ENCODE peak calls at places on chromosome 20, in nine cellular contexts. R is tibial nerve; P is CD8-positive, alpha-beta memory T cell; C is stomach; D is tibial artery; U is bronchial epithelial cell; K is psoas muscle; H is ovary; L is dorsolateral prefrontal cortex. J is an unnamed sample. For H3K27me3, the result is how much of the 10 kb centered on the place peaks cover.

GRCh38 chr20:24034820-24035219 is 46.2 kb upstream of the GGTLC1 start:
- DNase-seq in R (no peak), P (no peak), C (no peak), D (no peak), U (peak), K (no peak), H (no peak), L (no peak), J (no peak)

GRCh38 chr20:64153861-64154589 is 10.2 kb upstream of the MYT1 start:
- DNase-seq in R (no peak), P (no peak), C (no peak), D (no peak), U (no peak), K (no peak), H (no peak), L (no peak), J (no peak)

GRCh38 chr20:38286586-38287502 is 17.1 kb upstream of the BPI start:
- DNase-seq in R (no peak), P (no peak), C (no peak), D (no peak), U (no peak), K (no peak), H (no peak), L (peak), J (no peak)

GRCh38 chr20:17177341-17177740 is 49.5 kb upstream of the PCSK2 start:
- DNase-seq in R (no peak), P (no peak), C (no peak), D (no peak), U (no peak), K (no peak), H (peak), L (no peak), J (no peak)

GRCh38 chr20:53865905-53866786 is 204.2 kb downstream of the BCAS1 start:
- DNase-seq in R (peak), P (no peak), C (peak), D (no peak), U (peak), K (no peak), H (peak), L (no peak), J (no peak)

GRCh38 chr20:38059832-38060231 is 26.3 kb downstream of the RPRD1B start:
- DNase-seq in R (no peak), P (no peak), C (peak), D (no peak), U (peak), K (no peak), H (no peak), L (no peak), J (no peak)

GRCh38 chr20:45967551-45968080 is 4.4 kb downstream of the ZNF335 start:
- DNase-seq in R (no peak), P (no peak), C (no peak), D (no peak), U (no peak), K (no peak), H (no peak), L (no peak), J (no peak)

GRCh38 chr20:45878076-45878731 is 2.8 kb upstream of the ZSWIM1 start:
- DNase-seq in R (no peak), P (no peak), C (no peak), D (no peak), U (no peak), K (no peak), H (peak), L (no peak), J (no peak)

GRCh38 chr20:16293590-16293989 is 279.7 kb downstream of the KIF16B start:
- DNase-seq in R (no peak), P (no peak), C (no peak), D (no peak), U (peak), K (no peak), H (no peak), L (no peak), J (no peak)

GRCh38 chr20:3276400-3277015 is 37.5 kb upstream of the SLC4A11 start:
- DNase-seq in R (no peak), P (no peak), C (no peak), D (no peak), U (peak), K (no peak), H (no peak), L (no peak), J (no peak)

GRCh38 chr20:58891686-58892125 is 39.2 kb downstream of the GNAS start:
- DNase-seq in R (no peak), P (no peak), C (peak), D (no peak), U (no peak), K (peak), H (peak), L (no peak), J (peak)

GRCh38 chr20:9112541-9113515 is 43.9 kb downstream of the PLCB4 start:
- DNase-seq in R (peak), P (no peak), C (no peak), D (no peak), U (peak), K (no peak), H (no peak), L (no peak), J (no peak)

GRCh38 chr20:32742322-32743236 is 688 bp downstream of the COMMD7 start:
- DNase-seq in R (no peak), P (peak), C (no peak), D (no peak), U (no peak), K (no peak), H (no peak), L (no peak), J (no peak)

GRCh38 chr20:32189691-32190607 is 17.6 kb downstream of the PLAGL2 start:
- DNase-seq in R (peak), P (peak), C (peak), D (peak), U (no peak), K (peak), H (peak), L (peak), J (peak)

GRCh38 chr20:53805895-53806384 is 212.3 kb upstream of the ZNF217 start:
- DNase-seq in R (no peak), P (no peak), C (no peak), D (no peak), U (peak), K (no peak), H (no peak), L (no peak), J (no peak)

GRCh38 chr20:40741507-40742106 is 52.6 kb upstream of the MAFB start:
- DNase-seq in R (peak), P (no peak), C (peak), D (peak), U (peak), K (no peak), H (no peak), L (no peak), J (no peak)

DNA sequence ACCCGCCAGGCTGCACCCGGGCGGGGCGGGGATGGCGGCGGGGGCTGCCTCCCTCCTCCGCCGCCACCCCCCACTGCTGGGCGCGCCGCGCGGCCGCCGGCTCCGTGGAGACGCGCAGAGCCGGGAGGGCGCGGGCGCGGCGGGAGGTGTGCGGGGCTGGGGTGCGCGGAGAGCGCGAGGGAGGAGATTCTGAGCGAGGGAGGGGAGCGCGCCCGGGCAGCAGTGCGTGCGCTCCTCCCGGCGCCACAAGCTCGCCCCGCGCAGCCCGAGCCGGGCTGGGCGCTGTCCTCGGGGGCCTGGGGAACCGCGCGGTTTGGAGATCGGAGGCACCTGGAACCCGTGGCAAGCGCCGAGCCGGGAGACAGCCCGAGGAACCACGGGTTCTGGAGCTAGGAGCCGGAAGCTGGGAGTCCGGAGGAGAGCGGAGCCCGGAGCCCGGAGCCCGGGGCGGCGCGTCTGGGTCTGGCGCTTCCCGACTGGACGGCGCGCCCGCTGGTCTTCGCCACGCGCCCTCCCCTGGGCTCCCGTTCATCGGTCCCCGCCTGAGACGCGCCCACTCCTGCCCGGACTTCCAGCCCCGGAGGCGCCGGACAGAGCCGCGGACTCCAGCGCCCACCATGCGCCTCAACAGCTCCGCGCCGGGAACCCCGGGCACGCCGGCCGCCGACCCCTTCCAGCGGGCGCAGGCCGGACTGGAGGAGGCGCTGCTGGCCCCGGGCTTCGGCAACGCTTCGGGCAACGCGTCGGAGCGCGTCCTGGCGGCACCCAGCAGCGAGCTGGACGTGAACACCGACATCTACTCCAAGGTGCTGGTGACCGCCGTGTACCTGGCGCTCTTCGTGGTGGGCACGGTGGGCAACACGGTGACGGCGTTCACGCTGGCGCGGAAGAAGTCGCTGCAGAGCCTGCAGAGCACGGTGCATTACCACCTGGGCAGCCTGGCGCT is at the start of gene NTSR1:
- DNase-seq in R (no peak), P (no peak), C (no peak), D (no peak), U (no peak), K (no peak), H (no peak), L (no peak), J (no peak)
- H3K4me3 ChIP-seq in R (peak), P (no peak), C (no peak), D (no peak), U (no peak), K (no peak), H (no peak), L (peak), J (no peak)

GRCh38 chr20:21104921-21105320 is 1.2 kb downstream of the LINC00237 start:
- DNase-seq in R (no peak), P (no peak), C (no peak), D (no peak), U (no peak), K (no peak), H (no peak), L (no peak), J (no peak)

GRCh38 chr20:21102252-21102609 is 3.9 kb downstream of the LINC00237 start:
- DNase-seq in R (no peak), P (no peak), C (no peak), D (peak), U (no peak), K (no peak), H (no peak), L (no peak), J (no peak)

GRCh38 chr20:21102691-21103311 is 3.4 kb downstream of the LINC00237 start:
- DNase-seq in R (no peak), P (peak), C (peak), D (peak), U (no peak), K (peak), H (no peak), L (peak), J (peak)

GRCh38 chr20:21104466-21104761 is 1.7 kb downstream of the LINC00237 start:
- DNase-seq in R (no peak), P (no peak), C (no peak), D (no peak), U (no peak), K (no peak), H (no peak), L (no peak), J (no peak)

DNA sequence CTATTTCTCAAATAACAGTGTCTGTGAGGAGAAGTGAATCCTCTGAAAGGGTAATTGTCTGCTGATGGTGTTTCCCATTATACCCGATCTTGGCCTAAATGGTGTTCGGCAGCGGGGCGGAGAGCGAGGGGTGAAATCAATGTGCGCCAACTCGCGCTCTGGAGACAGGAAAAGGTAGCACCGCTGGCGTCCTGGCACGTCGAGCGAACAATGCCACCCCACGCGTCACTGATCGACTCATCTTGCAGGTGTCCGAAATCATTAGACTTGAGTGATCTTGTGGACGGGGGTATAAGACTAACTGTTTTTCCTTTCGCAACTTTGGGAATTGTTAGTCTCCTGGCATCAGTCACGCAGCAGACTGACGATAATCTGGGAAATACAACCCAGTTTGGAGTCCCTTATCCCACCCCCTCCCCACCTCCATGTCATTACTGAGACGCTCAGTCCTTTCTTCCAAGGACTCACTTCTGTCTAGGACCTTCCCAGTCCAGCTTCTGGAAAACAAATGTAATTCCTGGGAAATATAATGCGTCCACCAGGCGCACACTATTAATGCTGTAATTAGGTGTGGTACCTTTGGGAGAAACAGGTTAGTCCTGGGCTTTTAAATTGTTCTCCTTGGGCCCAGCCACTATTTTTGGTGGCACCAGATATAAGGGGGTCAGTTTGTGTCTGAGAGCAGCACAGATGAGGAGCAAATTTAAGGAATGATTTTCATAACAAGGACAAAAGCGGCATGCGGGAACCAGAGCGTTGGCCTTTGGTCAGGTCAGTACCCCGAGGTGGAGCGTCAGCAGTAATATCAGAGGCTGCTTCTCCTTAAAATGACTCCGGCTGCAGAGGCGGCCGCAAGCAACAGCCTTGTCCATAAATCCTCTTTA is 2.3 kb downstream of the LINC00237 start:
- DNase-seq in R (no peak), P (no peak), C (no peak), D (no peak), U (no peak), K (no peak), H (no peak), L (no peak), J (no peak)
- H3K27me3 ChIP-seq in R (half or more), P (half or more), C (half or more), D (half or more), U (half or more), K (half or more), H (under half), L (half or more), J (half or more)

GRCh38 chr20:10848810-10849370 is 175.1 kb upstream of the JAG1 start:
- DNase-seq in R (peak), P (no peak), C (no peak), D (no peak), U (peak), K (no peak), H (no peak), L (no peak), J (no peak)
- H3K4me3 ChIP-seq in R (no peak), P (no peak), C (no peak), D (no peak), U (no peak), K (no peak), H (no peak), L (no peak), J (no peak)

DNA sequence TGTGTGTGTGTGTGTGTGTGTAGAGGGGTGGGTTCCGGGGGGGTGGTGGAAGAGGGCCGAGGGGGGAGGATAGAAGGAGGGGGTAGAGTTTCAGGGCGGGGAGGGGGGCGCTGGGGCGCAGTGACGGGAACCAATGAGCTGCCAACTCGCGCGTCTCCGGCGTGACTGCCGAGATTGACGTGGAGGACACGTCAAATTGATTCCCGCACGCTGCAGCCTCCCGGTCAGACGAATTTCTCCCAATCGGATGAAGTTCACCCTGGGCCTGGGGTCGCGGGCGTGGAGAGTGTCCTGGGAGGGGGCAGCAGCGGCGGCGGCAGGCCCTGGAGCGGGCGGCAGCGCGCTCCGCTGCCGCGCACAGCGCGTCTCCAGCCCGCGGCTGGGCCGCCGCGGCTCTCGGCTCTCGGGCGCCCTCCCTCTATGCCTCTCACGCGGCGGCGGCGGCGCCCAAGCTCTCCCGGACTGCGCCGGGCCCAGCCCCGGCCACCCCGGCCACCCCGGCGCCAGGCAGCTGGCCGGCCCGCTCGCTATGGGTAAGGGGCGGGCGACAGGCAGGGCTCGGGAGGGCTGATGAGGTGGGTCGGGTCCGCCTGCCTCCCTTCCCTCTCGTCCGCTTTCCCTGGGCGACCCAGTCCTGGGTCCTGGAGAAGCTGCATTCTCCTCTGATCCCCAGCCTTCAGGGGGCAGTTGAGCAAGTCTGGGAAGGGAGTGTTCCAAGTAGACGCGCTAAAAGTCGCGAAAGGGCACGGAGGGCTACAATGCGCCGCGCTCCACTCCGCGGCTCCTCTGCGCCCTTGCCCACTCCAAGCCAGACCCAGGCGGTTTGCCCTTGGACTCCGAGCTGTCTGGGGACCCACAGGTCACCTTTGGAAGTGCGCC is at the start of gene PAX1:
- DNase-seq in R (no peak), P (no peak), C (no peak), D (no peak), U (no peak), K (no peak), H (no peak), L (no peak), J (no peak)
- H3K27me3 ChIP-seq in R (half or more), P (under half), C (half or more), D (half or more), U (under half), K (under half), H (under half), L (half or more), J (under half)

GRCh38 chr20:792248-792647 is 23.9 kb upstream of the SLC52A3 start:
- DNase-seq in R (no peak), P (no peak), C (no peak), D (no peak), U (no peak), K (no peak), H (no peak), L (no peak), J (no peak)

GRCh38 chr20:796916-797315 is 28.6 kb upstream of the SLC52A3 start:
- DNase-seq in R (no peak), P (no peak), C (no peak), D (no peak), U (no peak), K (no peak), H (no peak), L (no peak), J (no peak)

GRCh38 chr20:787827-788226 is 19.5 kb upstream of the SLC52A3 start:
- DNase-seq in R (no peak), P (no peak), C (no peak), D (no peak), U (no peak), K (no peak), H (no peak), L (no peak), J (no peak)

DNA sequence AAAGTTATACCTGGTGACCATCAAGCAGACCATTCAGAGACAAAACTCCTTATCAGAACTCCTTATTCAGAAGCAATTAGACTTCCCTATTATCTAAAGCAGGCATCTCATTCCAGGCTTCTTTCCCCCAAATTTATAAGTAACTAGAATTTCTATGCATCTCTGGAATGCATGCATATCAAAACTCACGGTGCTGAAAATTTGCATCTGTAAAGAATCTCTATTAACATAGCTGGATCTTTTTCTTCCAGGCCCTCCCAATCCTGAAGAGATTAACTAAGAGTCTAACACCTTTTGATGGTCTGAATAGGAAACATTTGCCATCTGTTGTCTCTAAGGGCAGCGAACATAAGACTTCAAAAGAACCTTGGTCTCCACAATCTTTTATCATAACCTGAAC is 22.8 kb upstream of the SLC52A3 start:
- DNase-seq in R (no peak), P (no peak), C (no peak), D (no peak), U (no peak), K (no peak), H (no peak), L (no peak), J (no peak)
- H3K4me3 ChIP-seq in R (no peak), P (no peak), C (no peak), D (no peak), U (no peak), K (no peak), H (no peak), L (no peak), J (no peak)

GRCh38 chr20:62598761-62599194 is 43.5 kb upstream of the SLCO4A1 start:
- DNase-seq in R (no peak), P (no peak), C (peak), D (no peak), U (no peak), K (no peak), H (no peak), L (no peak), J (no peak)

GRCh38 chr20:62596921-62597320 is 45.4 kb upstream of the SLCO4A1 start:
- DNase-seq in R (no peak), P (no peak), C (no peak), D (no peak), U (no peak), K (no peak), H (no peak), L (no peak), J (no peak)

GRCh38 chr20:62601172-62601571 is 41.1 kb upstream of the SLCO4A1 start:
- DNase-seq in R (no peak), P (no peak), C (no peak), D (no peak), U (no peak), K (no peak), H (no peak), L (no peak), J (no peak)

GRCh38 chr20:62597416-62598115 is 44.7 kb upstream of the SLCO4A1 start:
- DNase-seq in R (no peak), P (no peak), C (no peak), D (no peak), U (no peak), K (no peak), H (no peak), L (no peak), J (no peak)

GRCh38 chr20:62599216-62600110 is 42.8 kb upstream of the SLCO4A1 start:
- DNase-seq in R (no peak), P (no peak), C (no peak), D (no peak), U (no peak), K (no peak), H (no peak), L (no peak), J (no peak)
- H3K27me3 ChIP-seq in R (half or more), P (under half), C (under half), D (half or more), U (under half), K (under half), H (under half), L (under half), J (under half)

J was measured in effector memory CD4-positive, alpha-beta T cell.